ENCODE peak calls at places on chromosome 5, in five cellular contexts. One of them, this sample, is unnamed.
A peak's percentile ranks its signal among the peaks of the same experiment; 100 is the strongest.

GRCh38 chr5:1897386-1897785 is 14.7 kb upstream of the IRX4 start:
- DNase-seq in NCI-H748 treated with DMSO at 0.1 percent for 48 hours: no peak
- DNase-seq in cardiac muscle cell: no peak
- DNase-seq in dorsolateral prefrontal cortex: no peak
- DNase-seq in C1 segment of cervical spinal cord: no peak
- DNase-seq in this sample: no peak

GRCh38 chr5:103375863-103376591 is 117.5 kb downstream of the MACIR start:
- DNase-seq in NCI-H748 treated with DMSO at 0.1 percent for 48 hours: no peak
- DNase-seq in cardiac muscle cell: no peak
- DNase-seq in dorsolateral prefrontal cortex: no peak
- DNase-seq in C1 segment of cervical spinal cord: no peak
- DNase-seq in this sample: no peak

GRCh38 chr5:1881731-1882336 is 891 bp downstream of the IRX4 start:
- DNase-seq in NCI-H748 treated with DMSO at 0.1 percent for 48 hours: no peak
- DNase-seq in cardiac muscle cell: peak; percentile 40
- DNase-seq in dorsolateral prefrontal cortex: no peak
- DNase-seq in C1 segment of cervical spinal cord: no peak
- DNase-seq in this sample: no peak

GRCh38 chr5:107764976-107765684 is 94.4 kb upstream of the EFNA5 start:
- DNase-seq in NCI-H748 treated with DMSO at 0.1 percent for 48 hours: no peak
- DNase-seq in cardiac muscle cell: no peak
- DNase-seq in dorsolateral prefrontal cortex: no peak
- DNase-seq in C1 segment of cervical spinal cord: no peak
- DNase-seq in this sample: no peak

GRCh38 chr5:149172709-149173505 is 31.6 kb downstream of the ABLIM3 start:
- DNase-seq in NCI-H748 treated with DMSO at 0.1 percent for 48 hours: no peak
- DNase-seq in cardiac muscle cell: no peak
- DNase-seq in dorsolateral prefrontal cortex: no peak
- DNase-seq in C1 segment of cervical spinal cord: no peak
- DNase-seq in this sample: no peak

GRCh38 chr5:96492654-96493053 is 59.6 kb upstream of the PCSK1 start:
- DNase-seq in NCI-H748 treated with DMSO at 0.1 percent for 48 hours: no peak
- DNase-seq in cardiac muscle cell: no peak
- DNase-seq in dorsolateral prefrontal cortex: no peak
- DNase-seq in C1 segment of cervical spinal cord: no peak
- DNase-seq in this sample: no peak

GRCh38 chr5:61450880-61451279 is 118.8 kb downstream of the ZSWIM6 start:
- DNase-seq in NCI-H748 treated with DMSO at 0.1 percent for 48 hours: peak; percentile 12
- DNase-seq in cardiac muscle cell: no peak
- DNase-seq in dorsolateral prefrontal cortex: no peak
- DNase-seq in C1 segment of cervical spinal cord: no peak
- DNase-seq in this sample: no peak

GRCh38 chr5:154315756-154316155 is 125.2 kb downstream of the GALNT10 start:
- DNase-seq in NCI-H748 treated with DMSO at 0.1 percent for 48 hours: no peak
- DNase-seq in cardiac muscle cell: no peak
- DNase-seq in dorsolateral prefrontal cortex: no peak
- DNase-seq in C1 segment of cervical spinal cord: no peak
- DNase-seq in this sample: no peak

GRCh38 chr5:176611435-176611834 is 1.5 kb upstream of the GPRIN1 start:
- DNase-seq in NCI-H748 treated with DMSO at 0.1 percent for 48 hours: no peak
- DNase-seq in cardiac muscle cell: peak; percentile 91
- DNase-seq in dorsolateral prefrontal cortex: no peak
- DNase-seq in C1 segment of cervical spinal cord: peak; percentile 9
- DNase-seq in this sample: no peak

GRCh38 chr5:149762958-149763630 is 33.0 kb downstream of the PPARGC1B start:
- DNase-seq in NCI-H748 treated with DMSO at 0.1 percent for 48 hours: no peak
- DNase-seq in cardiac muscle cell: peak; percentile 88
- DNase-seq in dorsolateral prefrontal cortex: no peak
- DNase-seq in C1 segment of cervical spinal cord: no peak
- DNase-seq in this sample: no peak

GRCh38 chr5:423626-424258 is 19.2 kb upstream of the EXOC3 start:
- DNase-seq in NCI-H748 treated with DMSO at 0.1 percent for 48 hours: no peak
- DNase-seq in cardiac muscle cell: no peak
- DNase-seq in dorsolateral prefrontal cortex: no peak
- DNase-seq in C1 segment of cervical spinal cord: no peak
- DNase-seq in this sample: no peak

GRCh38 chr5:172007153-172007794 is 836 bp upstream of the FBXW11 start:
- DNase-seq in NCI-H748 treated with DMSO at 0.1 percent for 48 hours: no peak
- DNase-seq in cardiac muscle cell: peak; percentile 22
- DNase-seq in dorsolateral prefrontal cortex: no peak
- DNase-seq in C1 segment of cervical spinal cord: no peak
- DNase-seq in this sample: no peak

GRCh38 chr5:149616727-149617284 is 35.5 kb downstream of the ARHGEF37 start:
- DNase-seq in NCI-H748 treated with DMSO at 0.1 percent for 48 hours: no peak
- DNase-seq in cardiac muscle cell: no peak
- DNase-seq in dorsolateral prefrontal cortex: no peak
- DNase-seq in C1 segment of cervical spinal cord: no peak
- DNase-seq in this sample: no peak

This sample was measured in CD4-positive, alpha-beta memory T cell.